ENCODE peak calls at places on chromosomes 1 and 21, in five cellular contexts. One of them, this sample, is unnamed.

GRCh38 chr1:91807921-91808620 is 77.9 kb downstream of the TGFBR3 start:
- DNase-seq in Right ventricle myocardium superior: no peak
- DNase-seq in suprapubic skin: no peak
- DNase-seq in fibroblast of the conjunctiva: no peak
- DNase-seq in astrocyte of the spinal cord: no peak
- DNase-seq in this sample: no peak

GRCh38 chr1:165875604-165876003 is 48.2 kb downstream of the UCK2 start:
- DNase-seq in fibroblast of the conjunctiva: no peak
- DNase-seq in suprapubic skin: no peak
- DNase-seq in astrocyte of the spinal cord: no peak
- DNase-seq in Right ventricle myocardium superior: no peak
- DNase-seq in this sample: no peak

GRCh38 chr1:228793032-228793431 is 57.8 kb downstream of the RHOU start:
- DNase-seq in astrocyte of the spinal cord: no peak
- DNase-seq in Right ventricle myocardium superior: no peak
- DNase-seq in fibroblast of the conjunctiva: no peak
- DNase-seq in suprapubic skin: no peak
- DNase-seq in this sample: no peak

GRCh38 chr1:197917553-197917812 is 311 bp downstream of the LHX9 start:
- DNase-seq in suprapubic skin: no peak
- DNase-seq in astrocyte of the spinal cord: no peak
- DNase-seq in Right ventricle myocardium superior: no peak
- DNase-seq in fibroblast of the conjunctiva: no peak
- DNase-seq in this sample: no peak

GRCh38 chr1:2498648-2499047 is 22.6 kb downstream of the PLCH2 start:
- DNase-seq in Right ventricle myocardium superior: no peak
- DNase-seq in fibroblast of the conjunctiva: no peak
- DNase-seq in suprapubic skin: no peak
- DNase-seq in astrocyte of the spinal cord: no peak
- DNase-seq in this sample: no peak

GRCh38 chr1:22754824-22755223 is 44.2 kb downstream of the EPHB2 start:
- DNase-seq in suprapubic skin: no peak
- DNase-seq in Right ventricle myocardium superior: no peak
- DNase-seq in fibroblast of the conjunctiva: no peak
- DNase-seq in astrocyte of the spinal cord: no peak
- DNase-seq in this sample: no peak

GRCh38 chr1:224300346-224300745 is 29.6 kb downstream of the NVL start:
- DNase-seq in fibroblast of the conjunctiva: peak; percentile 27
- DNase-seq in Right ventricle myocardium superior: no peak
- DNase-seq in suprapubic skin: no peak
- DNase-seq in astrocyte of the spinal cord: peak; percentile 83
- DNase-seq in this sample: no peak

GRCh38 chr1:3837685-3838084 is 19.3 kb downstream of the CEP104 start:
- DNase-seq in suprapubic skin: no peak
- DNase-seq in fibroblast of the conjunctiva: no peak
- DNase-seq in astrocyte of the spinal cord: no peak
- DNase-seq in Right ventricle myocardium superior: no peak
- DNase-seq in this sample: no peak

GRCh38 chr1:166283600-166283999 is 116.8 kb upstream of the FAM78B start:
- DNase-seq in fibroblast of the conjunctiva: no peak
- DNase-seq in astrocyte of the spinal cord: no peak
- DNase-seq in Right ventricle myocardium superior: no peak
- DNase-seq in suprapubic skin: no peak
- DNase-seq in this sample: no peak

GRCh38 chr1:84709175-84709574 is 18.9 kb upstream of the SSX2IP start:
- DNase-seq in fibroblast of the conjunctiva: no peak
- DNase-seq in astrocyte of the spinal cord: no peak
- DNase-seq in Right ventricle myocardium superior: no peak
- DNase-seq in suprapubic skin: no peak
- DNase-seq in this sample: no peak

GRCh38 chr1:119531606-119532323 is 24.8 kb downstream of the HSD3B1 start:
- DNase-seq in suprapubic skin: no peak
- DNase-seq in astrocyte of the spinal cord: peak; percentile 44
- DNase-seq in Right ventricle myocardium superior: no peak
- DNase-seq in fibroblast of the conjunctiva: no peak
- DNase-seq in this sample: no peak

GRCh38 chr21:24941316-24942185 is 665.7 kb downstream of the MRPL39 start:
- DNase-seq in astrocyte of the spinal cord: peak; percentile 46
- DNase-seq in suprapubic skin: no peak
- DNase-seq in fibroblast of the conjunctiva: no peak
- DNase-seq in Right ventricle myocardium superior: no peak
- DNase-seq in this sample: no peak

GRCh38 chr1:70140343-70140742 is 65.0 kb downstream of the LRRC40 start:
- DNase-seq in Right ventricle myocardium superior: no peak
- DNase-seq in astrocyte of the spinal cord: peak; percentile 44
- DNase-seq in suprapubic skin: no peak
- DNase-seq in fibroblast of the conjunctiva: peak; percentile 87
- DNase-seq in this sample: peak; percentile 24